ENCODE peak calls at places on chromosomes 7 and 10, in eight cellular contexts. V, J, Z, T, Y, N, B and F are unnamed samples.

GRCh38 chr7:7739718-7740355 is 21.4 kb upstream of the RPA3 start:
- DNase-seq in V (no peak), J (no peak), Z (no peak), T (no peak), Y (no peak), N (no peak), B (no peak), F (no peak)

GRCh38 chr10:11345224-11346054 is 266.0 kb downstream of the USP6NL start:
- DNase-seq in V (peak; percentile 36), J (peak; percentile 21), Z (no peak), T (peak; percentile 41), Y (no peak), N (no peak), B (no peak), F (no peak)

GRCh38 chr7:51026341-51026740 is 243.6 kb upstream of the GRB10 start:
- DNase-seq in V (no peak), J (no peak), Z (peak; percentile 37), T (no peak), Y (no peak), N (no peak), B (no peak), F (no peak)

GRCh38 chr7:102933763-102934162 is 21.0 kb downstream of the LRRC17 start:
- DNase-seq in V (peak; percentile 27), J (no peak), Z (peak; percentile 89), T (peak; percentile 45), Y (peak; percentile 98), N (no peak), B (no peak), F (no peak)

GRCh38 chr7:38409524-38409923 is 136.1 kb upstream of the TARP start:
- DNase-seq in V (no peak), J (no peak), Z (no peak), T (no peak), Y (no peak), N (no peak), B (no peak), F (no peak)

GRCh38 chr7:148290451-148291005 is 300.0 kb upstream of the C7orf33 start:
- DNase-seq in V (no peak), J (no peak), Z (no peak), T (no peak), Y (no peak), N (no peak), B (no peak), F (no peak)

GRCh38 chr7:78779788-78780187 is 673.7 kb downstream of the MAGI2 start:
- DNase-seq in V (no peak), J (no peak), Z (no peak), T (no peak), Y (no peak), N (no peak), B (no peak), F (no peak)

GRCh38 chr10:44951827-44952226 is 7.8 kb upstream of the RASSF4 start:
- DNase-seq in V (no peak), J (no peak), Z (no peak), T (no peak), Y (no peak), N (no peak), B (no peak), F (no peak)

GRCh38 chr10:28938745-28939144 is 261.4 kb downstream of the BAMBI start:
- DNase-seq in V (no peak), J (no peak), Z (no peak), T (no peak), Y (no peak), N (no peak), B (no peak), F (no peak)

GRCh38 chr7:134755422-134756022 is 23.9 kb upstream of the CALD1 start:
- DNase-seq in V (no peak), J (peak; percentile 14), Z (no peak), T (peak; percentile 65), Y (peak; percentile 58), N (no peak), B (no peak), F (no peak)

GRCh38 chr7:96004598-96004997 is 232.2 kb downstream of the DYNC1I1 start:
- DNase-seq in V (no peak), J (no peak), Z (no peak), T (no peak), Y (peak; percentile 82), N (no peak), B (no peak), F (no peak)
- TF ChIP-seq CTCF in V (no peak), J (no peak), Z (peak; percentile 14), T (no peak), Y (peak; percentile 42), N (no peak), B (no peak), F (no peak)

DNA sequence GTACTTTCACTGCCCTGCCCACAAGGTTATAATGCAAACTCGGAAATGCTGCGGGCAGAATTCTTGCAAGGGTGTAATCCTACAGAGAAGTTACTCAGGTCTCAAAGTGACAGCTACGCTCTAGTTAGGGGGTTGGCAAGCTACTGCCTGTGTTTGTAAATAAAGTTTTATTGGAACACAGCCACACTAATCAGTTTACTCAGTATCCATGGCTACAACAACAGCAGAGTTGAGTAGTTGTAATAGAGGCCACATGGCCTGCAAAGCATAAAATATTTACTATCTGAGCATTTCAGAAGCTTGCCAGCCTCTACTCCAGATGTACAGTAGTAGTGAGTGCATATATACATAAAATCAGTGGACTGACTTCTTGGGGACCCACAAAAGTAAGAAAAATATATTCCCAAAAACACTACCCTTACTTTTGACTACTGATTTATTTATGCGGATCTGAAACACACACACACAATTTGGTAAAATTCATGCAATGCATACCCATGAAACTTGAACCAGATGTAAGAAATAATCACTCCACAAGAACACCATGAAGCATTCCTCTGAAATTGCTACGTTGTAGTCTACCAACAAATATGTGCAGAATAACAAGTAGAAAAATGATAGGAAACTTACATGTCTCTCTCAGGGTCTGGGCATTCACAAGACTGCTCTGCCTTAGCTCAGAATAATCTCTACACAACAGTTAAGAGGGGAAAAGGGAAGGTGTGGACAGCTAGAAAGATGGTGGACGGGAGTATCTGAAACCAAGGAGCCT is 52.9 kb downstream of the SMURF1 start:
- DNase-seq in V (no peak), J (no peak), Z (no peak), T (no peak), Y (peak; percentile 40), N (no peak), B (no peak), F (no peak)
- TF ChIP-seq CTCF in V (no peak), J (no peak), Z (no peak), T (no peak), Y (no peak), N (no peak), B (no peak), F (no peak)

DNA sequence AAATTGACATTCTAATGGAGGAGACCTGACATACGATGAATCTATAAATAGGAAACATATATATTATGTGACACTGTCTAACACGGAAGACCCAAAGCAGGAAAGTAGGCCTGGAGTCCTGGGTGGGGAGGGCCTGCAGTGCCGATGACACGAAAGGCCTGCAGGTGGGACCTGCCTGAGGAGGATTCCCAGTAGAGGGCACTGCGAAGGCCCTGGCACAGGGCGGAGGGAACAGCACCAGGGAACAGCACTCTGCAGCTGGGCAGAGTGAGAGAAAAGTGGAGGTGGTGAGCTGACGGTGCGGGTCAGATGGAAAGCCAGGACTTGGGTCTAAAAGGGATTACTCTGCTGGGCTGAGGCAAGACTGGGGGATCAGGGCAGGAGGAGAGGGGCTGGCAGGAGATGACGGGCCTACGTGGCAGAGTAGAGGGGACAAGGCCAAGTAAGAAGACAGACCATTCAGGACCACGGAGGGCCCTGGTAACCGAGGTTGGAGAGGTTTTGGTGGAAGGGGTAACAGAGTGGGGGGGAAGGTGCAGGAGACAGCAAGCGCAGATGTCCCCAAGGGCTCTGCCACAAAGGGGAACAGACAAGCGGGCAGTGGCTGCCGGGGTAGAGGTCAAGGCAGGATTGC is 8.1 kb downstream of the ZNF746 start:
- DNase-seq in V (no peak), J (peak; percentile 13), Z (no peak), T (no peak), Y (no peak), N (no peak), B (no peak), F (no peak)
- TF ChIP-seq CTCF in V (no peak), J (peak; percentile 13), Z (no peak), T (no peak), Y (no peak), N (peak; percentile 28), B (no peak), F (no peak)

GRCh38 chr7:84507529-84507928 is 312.9 kb upstream of the SEMA3A start:
- DNase-seq in V (no peak), J (no peak), Z (no peak), T (no peak), Y (no peak), N (no peak), B (no peak), F (no peak)

GRCh38 chr7:84506151-84506550 is 311.6 kb upstream of the SEMA3A start:
- DNase-seq in V (no peak), J (no peak), Z (no peak), T (no peak), Y (peak; percentile 9), N (no peak), B (no peak), F (no peak)

GRCh38 chr7:84510501-84510900 is 315.9 kb upstream of the SEMA3A start:
- DNase-seq in V (no peak), J (peak; percentile 1), Z (no peak), T (no peak), Y (peak; percentile 36), N (no peak), B (no peak), F (no peak)

GRCh38 chr7:84509522-84509921 is 314.9 kb upstream of the SEMA3A start:
- DNase-seq in V (no peak), J (no peak), Z (no peak), T (no peak), Y (peak; percentile 39), N (no peak), B (no peak), F (no peak)

GRCh38 chr7:84508569-84508968 is 314.0 kb upstream of the SEMA3A start:
- DNase-seq in V (no peak), J (no peak), Z (no peak), T (no peak), Y (no peak), N (no peak), B (no peak), F (no peak)
- TF ChIP-seq CTCF in V (no peak), J (no peak), Z (no peak), T (no peak), Y (no peak), N (no peak), B (no peak), F (no peak)

GRCh38 chr10:3149918-3150317 is 22.7 kb downstream of the PITRM1 start:
- DNase-seq in V (no peak), J (no peak), Z (no peak), T (no peak), Y (no peak), N (no peak), B (no peak), F (no peak)
- TF ChIP-seq CTCF in V (no peak), J (no peak), Z (no peak), T (no peak), Y (no peak), N (no peak), B (no peak), F (no peak)

DNA sequence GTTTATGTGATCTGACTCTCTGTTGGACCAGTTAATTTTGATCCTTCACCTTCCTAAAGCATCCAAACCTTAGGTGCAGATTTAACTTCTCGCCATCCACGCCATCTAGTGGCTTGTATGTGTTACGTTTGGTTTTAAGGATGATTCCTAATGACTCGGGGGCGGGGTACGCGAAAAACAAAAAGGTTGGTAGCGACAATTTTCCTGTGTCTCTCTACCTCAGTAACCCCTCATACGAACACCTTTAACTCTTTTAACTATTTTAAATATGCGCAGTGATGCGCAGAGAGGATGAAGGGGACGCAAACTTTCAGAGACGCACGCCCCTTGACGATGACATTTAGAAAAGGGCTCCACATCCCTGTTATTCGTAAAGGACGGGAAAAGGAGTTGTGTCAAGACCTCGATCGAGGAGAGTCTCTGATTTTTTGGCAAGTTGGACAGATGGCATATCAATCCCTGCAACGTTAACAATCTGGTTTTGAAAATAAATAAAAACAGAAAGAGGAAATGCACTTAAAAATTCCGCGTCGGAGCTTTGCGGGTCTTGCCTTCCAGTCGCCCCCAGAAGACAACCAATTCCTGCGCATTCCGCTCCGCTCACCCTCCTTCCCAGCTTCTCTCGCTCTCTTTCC is 597 bp upstream of the KCND2 start:
- DNase-seq in V (no peak), J (peak; percentile 51), Z (no peak), T (no peak), Y (peak; percentile 75), N (peak; percentile 79), B (no peak), F (no peak)
- TF ChIP-seq CTCF in V (peak; percentile 30), J (peak; percentile 57), Z (peak; percentile 40), T (peak; percentile 73), Y (peak; percentile 73), N (peak; percentile 74), B (no peak), F (no peak)